ENCODE peak calls at places on chromosome 2, in five cellular contexts. R is activated T-cell treated with anti-CD3 and anti-CD28 coated beads, Interleukin-2, amount 50 U/mL, for 24 hours; X is NAMALWA; Y is neural progenitor cell; H is NCI-H774. M is an unnamed sample.

GRCh38 chr2:67561411-67561965 is 164.4 kb downstream of the ETAA1 start:
- DNase-seq in R (no peak), X (no peak), Y (no peak), H (peak), M (peak)

GRCh38 chr2:28408764-28409599 is 16.3 kb downstream of the FOSL2 start:
- DNase-seq in Y (no peak), X (no peak), H (no peak), R (peak), M (no peak)

GRCh38 chr2:30421551-30422436 is 25.3 kb upstream of the LCLAT1 start:
- DNase-seq in X (peak), Y (peak), R (peak), H (no peak), M (peak)

GRCh38 chr2:95159690-95160449 is at the start of gene ZNF514:
- DNase-seq in R (peak), X (peak), Y (peak), H (peak), M (peak)

GRCh38 chr2:100244881-100245605 is 77.3 kb downstream of the LONRF2 start:
- DNase-seq in X (no peak), R (no peak), H (no peak), Y (no peak), M (no peak)

GRCh38 chr2:124810132-124810531 is 785.0 kb downstream of the CNTNAP5 start:
- DNase-seq in H (peak), X (peak), R (no peak), Y (peak), M (peak)

GRCh38 chr2:240983361-240983995 is 14.9 kb upstream of the SNED1 start:
- DNase-seq in X (no peak), H (no peak), Y (peak), R (peak), M (peak)

GRCh38 chr2:203585541-203585940 is 50.4 kb upstream of the RAPH1 start:
- DNase-seq in H (no peak), X (no peak), Y (no peak), R (no peak), M (no peak)

GRCh38 chr2:188676012-188676405 is 298.2 kb upstream of the COL3A1 start:
- DNase-seq in Y (no peak), X (no peak), R (no peak), H (no peak), M (no peak)

GRCh38 chr2:4020153-4020552 is 316.8 kb downstream of the DCDC2C start:
- DNase-seq in X (no peak), H (peak), Y (no peak), R (no peak), M (peak)